ENCODE peak calls at places on chromosome 17, in six cellular contexts. D is uterus, Q is neural progenitor cell, A is activated B cell treated with CpG ODN at 0.5 μM for 24 hours, K is HL-60, L is MCF 10A. J is an unnamed sample.

GRCh38 chr17:32915108-32915700 is 12.7 kb upstream of the TMEM98 start:
- DNase-seq in D (no peak), Q (no peak), A (no peak), K (no peak), L (no peak), J (no peak)

GRCh38 chr17:69763503-69763902 is 311.5 kb upstream of the KCNJ16 start:
- DNase-seq in D (no peak), Q (no peak), A (no peak), K (no peak), L (peak; percentile 67), J (no peak)

GRCh38 chr17:81432873-81433451 is 37.7 kb downstream of the BAHCC1 start:
- DNase-seq in D (no peak), Q (no peak), A (no peak), K (no peak), L (peak; percentile 84), J (no peak)

GRCh38 chr17:59220328-59221158 is at the start of gene GDPD1:
- DNase-seq in D (peak; percentile 94), Q (peak; percentile 99), A (peak; percentile 95), K (peak; percentile 89), L (peak; percentile 91), J (peak; percentile 96)

GRCh38 chr17:76314392-76315227 is 6.5 kb upstream of the QRICH2 start:
- DNase-seq in D (peak; percentile 24), Q (no peak), A (no peak), K (no peak), L (no peak), J (no peak)

GRCh38 chr17:10177921-10178788 is 20.3 kb downstream of the GAS7 start:
- DNase-seq in D (no peak), Q (peak; percentile 33), A (no peak), K (no peak), L (no peak), J (no peak)

GRCh38 chr17:55710829-55711496 is 11.7 kb downstream of the TMEM100 start:
- DNase-seq in D (no peak), Q (no peak), A (no peak), K (no peak), L (no peak), J (no peak)

GRCh38 chr17:18315498-18316360 is 636 bp downstream of the SMCR8 start:
- DNase-seq in D (no peak), Q (no peak), A (no peak), K (no peak), L (no peak), J (no peak)

GRCh38 chr17:76935331-76935730 is 67.1 kb downstream of the MGAT5B start:
- DNase-seq in D (no peak), Q (no peak), A (no peak), K (no peak), L (peak; percentile 38), J (no peak)

GRCh38 chr17:75590314-75590761 is 2.7 kb downstream of the MYO15B start:
- DNase-seq in D (no peak), Q (no peak), A (no peak), K (no peak), L (no peak), J (no peak)

GRCh38 chr17:43536236-43537088 is 9.7 kb downstream of the ETV4 start:
- DNase-seq in D (no peak), Q (no peak), A (no peak), K (no peak), L (peak; percentile 65), J (no peak)

GRCh38 chr17:8991514-8992285 is 26.2 kb upstream of the PIK3R5 start:
- DNase-seq in D (peak; percentile 66), Q (peak; percentile 89), A (no peak), K (peak; percentile 18), L (peak; percentile 63), J (peak; percentile 44)

GRCh38 chr17:3976675-3977171 is 12.5 kb upstream of the ATP2A3 start:
- DNase-seq in D (peak; percentile 52), Q (no peak), A (no peak), K (no peak), L (peak; percentile 76), J (no peak)

GRCh38 chr17:29165261-29165660 is 14.9 kb downstream of the MYO18A start:
- DNase-seq in D (no peak), Q (no peak), A (no peak), K (no peak), L (no peak), J (no peak)

GRCh38 chr17:82031885-82032627 is 578 bp downstream of the RAC3 start:
- DNase-seq in D (no peak), Q (peak; percentile 38), A (no peak), K (peak; percentile 65), L (peak; percentile 51), J (no peak)

GRCh38 chr17:82375359-82376041 is 3.9 kb downstream of the UTS2R start:
- DNase-seq in D (no peak), Q (no peak), A (no peak), K (no peak), L (no peak), J (no peak)

GRCh38 chr17:41098476-41098875 is 534 bp upstream of the KRTAP4-8 start:
- DNase-seq in D (no peak), Q (no peak), A (no peak), K (no peak), L (peak; percentile 17), J (no peak)

GRCh38 chr17:68981288-68981687 is 26.1 kb upstream of the ABCA8 start:
- DNase-seq in D (peak; percentile 45), Q (no peak), A (no peak), K (no peak), L (peak; percentile 29), J (no peak)

GRCh38 chr17:17749025-17749772 is 67.9 kb downstream of the RAI1 start:
- DNase-seq in D (no peak), Q (peak; percentile 31), A (no peak), K (no peak), L (no peak), J (no peak)

GRCh38 chr17:72715906-72716572 is 376.4 kb downstream of the SLC39A11 start:
- DNase-seq in D (no peak), Q (no peak), A (no peak), K (no peak), L (peak; percentile 92), J (no peak)

GRCh38 chr17:82235775-82236141 is 6.9 kb downstream of the SLC16A3 start:
- DNase-seq in D (no peak), Q (no peak), A (no peak), K (peak; percentile 79), L (peak; percentile 85), J (no peak)

GRCh38 chr17:63841350-63842172 is 924 bp downstream of the SMARCD2 start:
- DNase-seq in D (peak; percentile 64), Q (peak; percentile 71), A (peak; percentile 25), K (no peak), L (peak; percentile 45), J (no peak)

GRCh38 chr17:74712756-74713155 is at the start of gene CD300LF:
- DNase-seq in D (no peak), Q (no peak), A (no peak), K (peak; percentile 80), L (no peak), J (no peak)

GRCh38 chr17:27984816-27985215 is 57.7 kb upstream of the NLK start:
- DNase-seq in D (peak; percentile 53), Q (no peak), A (no peak), K (no peak), L (no peak), J (no peak)

GRCh38 chr17:19015428-19015827 is 10.9 kb upstream of the FAM83G start:
- DNase-seq in D (no peak), Q (no peak), A (no peak), K (no peak), L (no peak), J (no peak)

GRCh38 chr17:41026668-41027471 is at the start of gene KRTAP1-5:
- DNase-seq in D (no peak), Q (no peak), A (no peak), K (no peak), L (peak; percentile 38), J (no peak)

GRCh38 chr17:5711344-5711743 is 127.0 kb upstream of the NLRP1 start:
- DNase-seq in D (no peak), Q (peak; percentile 82), A (no peak), K (no peak), L (no peak), J (no peak)

GRCh38 chr17:41919840-41920579 is 1.3 kb upstream of the ACLY start:
- DNase-seq in D (peak; percentile 46), Q (no peak), A (no peak), K (peak; percentile 74), L (peak; percentile 69), J (no peak)

GRCh38 chr17:42780816-42781638 is 617 bp downstream of the WNK4 start:
- DNase-seq in D (no peak), Q (peak; percentile 62), A (no peak), K (no peak), L (no peak), J (no peak)

GRCh38 chr17:83194189-83194565 is 114.8 kb downstream of the METRNL start:
- DNase-seq in D (peak; percentile 9), Q (no peak), A (peak; percentile 14), K (no peak), L (no peak), J (no peak)

GRCh38 chr17:50563095-50563511 is 2.6 kb downstream of the CACNA1G start:
- DNase-seq in D (no peak), Q (no peak), A (no peak), K (no peak), L (no peak), J (no peak)
- TF ChIP-seq CTCF in D (no peak), Q (peak; percentile 13), A (no peak), K (no peak), L (no peak), J (no peak)

GRCh38 chr17:38871247-38871991 is 1.6 kb downstream of the LASP1 start:
- DNase-seq in D (peak; percentile 79), Q (peak; percentile 17), A (no peak), K (peak; percentile 82), L (peak; percentile 87), J (peak; percentile 67)
- TF ChIP-seq CTCF in D (no peak), Q (no peak), A (no peak), K (no peak), L (no peak), J (no peak)

DNA sequence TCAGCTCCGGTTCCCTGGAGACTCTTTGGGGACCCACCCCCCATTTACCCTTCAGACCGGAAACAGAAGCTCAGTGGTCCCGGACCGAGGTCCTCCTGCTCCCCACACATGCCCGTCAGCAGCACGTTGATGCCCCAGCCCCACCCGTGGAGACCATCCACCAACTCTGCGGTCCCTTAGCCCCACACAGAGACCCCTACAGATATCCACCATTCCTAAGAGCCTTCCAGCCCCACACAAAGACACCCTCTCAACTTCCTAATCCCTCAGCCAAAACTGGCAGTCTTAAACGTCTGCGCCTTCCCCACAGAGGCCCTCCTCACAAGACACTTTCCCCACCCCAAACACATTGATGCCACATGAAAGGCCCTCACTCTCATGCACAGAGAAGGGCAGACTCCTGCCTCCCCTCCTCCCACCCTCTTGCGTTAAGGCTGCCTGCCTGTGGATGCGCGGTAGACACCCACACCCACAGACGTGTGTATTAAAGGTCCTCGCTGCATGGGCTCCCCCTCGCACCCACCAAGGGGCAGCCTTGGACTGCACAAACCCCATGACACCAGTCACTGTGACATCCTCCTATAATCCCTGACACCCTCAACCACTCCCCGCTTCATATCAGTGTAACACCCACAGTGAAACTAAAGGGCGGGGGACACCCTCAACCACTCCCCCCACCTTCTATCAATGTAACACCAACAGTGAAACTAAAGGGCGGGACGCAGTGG is 58.2 kb upstream of the RPH3AL start:
- DNase-seq in D (peak; percentile 27), Q (peak; percentile 56), A (no peak), K (no peak), L (no peak), J (peak; percentile 60)
- TF ChIP-seq CTCF in D (no peak), Q (no peak), A (no peak), K (no peak), L (no peak), J (no peak)

DNA sequence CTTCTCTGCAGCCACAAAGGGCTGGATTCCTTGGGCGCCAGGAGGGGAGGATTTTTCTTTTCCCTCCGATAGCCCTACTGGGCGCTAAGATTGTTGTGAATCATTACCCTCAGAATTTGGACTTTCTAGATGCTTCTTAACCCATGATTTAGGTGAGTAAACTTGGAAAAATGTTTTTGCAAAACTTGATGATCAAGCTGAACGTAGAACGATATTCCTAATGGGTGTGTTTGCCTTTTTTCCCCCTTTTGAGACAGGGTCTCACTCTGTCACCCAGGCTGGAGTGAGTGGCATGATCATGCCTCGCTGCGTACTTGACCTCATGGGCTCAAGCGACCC is 43.8 kb downstream of the PGS1 start:
- DNase-seq in D (no peak), Q (no peak), A (no peak), K (no peak), L (no peak), J (no peak)
- TF ChIP-seq CTCF in D (no peak), Q (no peak), A (no peak), K (no peak), L (no peak), J (peak; percentile 45)